ENCODE peak calls at places on chromosomes 5 and 9, in four cellular contexts. One of them, this sample, is unnamed.

GRCh38 chr9:8679405-8679951 is 879.9 kb upstream of the DMAC1 start:
- DNase-seq in neural crest cell: no peak
- DNase-seq in fibroblast of the aortic adventitia: peak
- DNase-seq in GM06990: no peak
- DNase-seq in this sample: no peak

GRCh38 chr9:133725886-133726285 is 12.3 kb downstream of the SARDH start:
- DNase-seq in neural crest cell: no peak
- DNase-seq in fibroblast of the aortic adventitia: no peak
- DNase-seq in GM06990: no peak
- DNase-seq in this sample: no peak

GRCh38 chr9:72315510-72316287 is 49.3 kb downstream of the ZFAND5 start:
- DNase-seq in neural crest cell: no peak
- DNase-seq in fibroblast of the aortic adventitia: peak
- DNase-seq in GM06990: no peak
- DNase-seq in this sample: no peak

GRCh38 chr9:111237447-111237846 is 92.6 kb downstream of the OR2K2 start:
- DNase-seq in neural crest cell: no peak
- DNase-seq in fibroblast of the aortic adventitia: no peak
- DNase-seq in GM06990: peak
- DNase-seq in this sample: no peak

GRCh38 chr5:65190328-65191053 is 291.2 kb downstream of the ADAMTS6 start:
- DNase-seq in neural crest cell: no peak
- DNase-seq in fibroblast of the aortic adventitia: peak
- DNase-seq in GM06990: peak
- DNase-seq in this sample: peak

GRCh38 chr9:37410969-37411785 is 11.3 kb upstream of the GRHPR start:
- DNase-seq in neural crest cell: no peak
- DNase-seq in fibroblast of the aortic adventitia: peak
- DNase-seq in GM06990: peak
- DNase-seq in this sample: peak

GRCh38 chr9:135075234-135076142 is 12.0 kb upstream of the OLFM1 start:
- DNase-seq in neural crest cell: no peak
- DNase-seq in fibroblast of the aortic adventitia: peak
- DNase-seq in GM06990: no peak
- DNase-seq in this sample: no peak

GRCh38 chr5:102858808-102859207 is 103.7 kb downstream of the PAM start:
- DNase-seq in neural crest cell: no peak
- DNase-seq in fibroblast of the aortic adventitia: peak
- DNase-seq in GM06990: no peak
- DNase-seq in this sample: no peak

GRCh38 chr5:56480305-56481146 is 247.4 kb upstream of the ANKRD55 start:
- DNase-seq in neural crest cell: peak
- DNase-seq in fibroblast of the aortic adventitia: peak
- DNase-seq in GM06990: peak
- DNase-seq in this sample: peak

GRCh38 chr5:100464418-100464817 is 70.8 kb upstream of the FAM174A start:
- DNase-seq in neural crest cell: no peak
- DNase-seq in fibroblast of the aortic adventitia: peak
- DNase-seq in GM06990: no peak
- DNase-seq in this sample: no peak

GRCh38 chr5:59799668-59800374 is 93.7 kb downstream of the PDE4D start:
- DNase-seq in neural crest cell: peak
- DNase-seq in fibroblast of the aortic adventitia: peak
- DNase-seq in GM06990: no peak
- DNase-seq in this sample: no peak

GRCh38 chr5:142961435-142962171 is 191.4 kb downstream of the ARHGAP26 start:
- DNase-seq in neural crest cell: no peak
- DNase-seq in fibroblast of the aortic adventitia: no peak
- DNase-seq in GM06990: no peak
- DNase-seq in this sample: no peak

GRCh38 chr5:92641031-92641962 is 939.7 kb downstream of the NR2F1-AS1 start:
- DNase-seq in neural crest cell: no peak
- DNase-seq in fibroblast of the aortic adventitia: peak
- DNase-seq in GM06990: no peak
- DNase-seq in this sample: no peak

GRCh38 chr5:14297697-14298096 is 154.6 kb downstream of the TRIO start:
- DNase-seq in neural crest cell: no peak
- DNase-seq in fibroblast of the aortic adventitia: no peak
- DNase-seq in GM06990: no peak
- DNase-seq in this sample: no peak

GRCh38 chr5:32531885-32532520 is 53.4 kb upstream of the SUB1 start:
- DNase-seq in neural crest cell: no peak
- DNase-seq in fibroblast of the aortic adventitia: peak
- DNase-seq in GM06990: peak
- DNase-seq in this sample: no peak

GRCh38 chr5:53027913-53028312 is 38.8 kb downstream of the ITGA2 start:
- DNase-seq in neural crest cell: no peak
- DNase-seq in fibroblast of the aortic adventitia: peak
- DNase-seq in GM06990: no peak
- DNase-seq in this sample: no peak

GRCh38 chr5:57383093-57383861 is 99.3 kb downstream of the ACTBL2 start:
- DNase-seq in neural crest cell: no peak
- DNase-seq in fibroblast of the aortic adventitia: peak
- DNase-seq in GM06990: no peak
- DNase-seq in this sample: no peak

GRCh38 chr5:84791153-84791552 is 406.5 kb upstream of the EDIL3 start:
- DNase-seq in neural crest cell: no peak
- DNase-seq in fibroblast of the aortic adventitia: no peak
- DNase-seq in GM06990: no peak
- DNase-seq in this sample: no peak

GRCh38 chr9:123828449-123828848 is 101.5 kb downstream of the DENND1A start:
- DNase-seq in neural crest cell: no peak
- DNase-seq in fibroblast of the aortic adventitia: no peak
- DNase-seq in GM06990: no peak
- DNase-seq in this sample: no peak

GRCh38 chr5:126847318-126848221 is 70.6 kb downstream of the LMNB1 start:
- DNase-seq in neural crest cell: no peak
- DNase-seq in fibroblast of the aortic adventitia: peak
- DNase-seq in GM06990: no peak
- DNase-seq in this sample: no peak

GRCh38 chr9:112489876-112490661 is 3.4 kb downstream of the KIAA1958 start:
- DNase-seq in neural crest cell: no peak
- DNase-seq in fibroblast of the aortic adventitia: no peak
- DNase-seq in GM06990: no peak
- DNase-seq in this sample: no peak

GRCh38 chr5:1765880-1766235 is 33.8 kb downstream of the MRPL36 start:
- DNase-seq in neural crest cell: no peak
- DNase-seq in fibroblast of the aortic adventitia: no peak
- DNase-seq in GM06990: no peak
- DNase-seq in this sample: no peak

GRCh38 chr9:84445737-84446136 is 105.2 kb upstream of the SLC28A3 start:
- DNase-seq in neural crest cell: no peak
- DNase-seq in fibroblast of the aortic adventitia: no peak
- DNase-seq in GM06990: no peak
- DNase-seq in this sample: no peak

GRCh38 chr9:79220246-79220645 is 351.5 kb upstream of the TLE4 start:
- DNase-seq in neural crest cell: no peak
- DNase-seq in fibroblast of the aortic adventitia: no peak
- DNase-seq in GM06990: no peak
- DNase-seq in this sample: no peak

GRCh38 chr5:157160001-157160400 is 6.1 kb downstream of the GARIN3 start:
- DNase-seq in neural crest cell: no peak
- DNase-seq in fibroblast of the aortic adventitia: no peak
- DNase-seq in GM06990: no peak
- DNase-seq in this sample: no peak

GRCh38 chr9:19985081-19985480 is 196.2 kb upstream of the SLC24A2 start:
- DNase-seq in neural crest cell: no peak
- DNase-seq in fibroblast of the aortic adventitia: no peak
- DNase-seq in GM06990: no peak
- DNase-seq in this sample: no peak

GRCh38 chr5:84578226-84578625 is 193.5 kb upstream of the EDIL3 start:
- DNase-seq in neural crest cell: no peak
- DNase-seq in fibroblast of the aortic adventitia: no peak
- DNase-seq in GM06990: no peak
- DNase-seq in this sample: no peak

GRCh38 chr5:135139397-135140134 is 105.5 kb upstream of the PITX1 start:
- DNase-seq in neural crest cell: no peak
- DNase-seq in fibroblast of the aortic adventitia: peak
- DNase-seq in GM06990: no peak
- DNase-seq in this sample: no peak

GRCh38 chr9:110047955-110048472 is 159.9 kb downstream of the C9orf152 start:
- DNase-seq in neural crest cell: peak
- DNase-seq in fibroblast of the aortic adventitia: no peak
- DNase-seq in GM06990: no peak
- DNase-seq in this sample: peak

GRCh38 chr5:159419567-159419966 is 89.3 kb upstream of the IL12B start:
- DNase-seq in neural crest cell: no peak
- DNase-seq in fibroblast of the aortic adventitia: no peak
- DNase-seq in GM06990: no peak
- DNase-seq in this sample: no peak

GRCh38 chr5:40464461-40464860 is 215.3 kb upstream of the PTGER4 start:
- DNase-seq in neural crest cell: no peak
- DNase-seq in fibroblast of the aortic adventitia: peak
- DNase-seq in GM06990: no peak
- DNase-seq in this sample: no peak

GRCh38 chr9:129894106-129894823 is 59.0 kb downstream of the USP20 start:
- DNase-seq in neural crest cell: no peak
- DNase-seq in fibroblast of the aortic adventitia: no peak
- DNase-seq in GM06990: no peak
- DNase-seq in this sample: no peak

GRCh38 chr9:129278391-129279237 is 100.6 kb upstream of the IER5L start:
- DNase-seq in neural crest cell: no peak
- DNase-seq in fibroblast of the aortic adventitia: no peak
- DNase-seq in GM06990: no peak
- DNase-seq in this sample: no peak

GRCh38 chr9:137550958-137551655 is 572 bp upstream of the MRPL41 start:
- DNase-seq in neural crest cell: no peak
- DNase-seq in fibroblast of the aortic adventitia: peak
- DNase-seq in GM06990: peak
- DNase-seq in this sample: no peak
- TF ChIP-seq CTCF in neural crest cell: peak
- TF ChIP-seq CTCF in fibroblast of the aortic adventitia: peak
- TF ChIP-seq CTCF in GM06990: peak
- TF ChIP-seq CTCF in this sample: peak

GRCh38 chr9:15253197-15253596 is 53.8 kb downstream of the TTC39B start:
- DNase-seq in neural crest cell: no peak
- DNase-seq in fibroblast of the aortic adventitia: peak
- DNase-seq in GM06990: no peak
- DNase-seq in this sample: no peak

GRCh38 chr9:15250013-15250412 is 57.0 kb downstream of the TTC39B start:
- DNase-seq in neural crest cell: no peak
- DNase-seq in fibroblast of the aortic adventitia: no peak
- DNase-seq in GM06990: no peak
- DNase-seq in this sample: no peak

GRCh38 chr9:15249042-15249818 is 57.8 kb downstream of the TTC39B start:
- DNase-seq in neural crest cell: no peak
- DNase-seq in fibroblast of the aortic adventitia: peak
- DNase-seq in GM06990: no peak
- DNase-seq in this sample: no peak

GRCh38 chr9:15248596-15248995 is 58.4 kb downstream of the TTC39B start:
- DNase-seq in neural crest cell: no peak
- DNase-seq in fibroblast of the aortic adventitia: no peak
- DNase-seq in GM06990: no peak
- DNase-seq in this sample: no peak

GRCh38 chr9:15253786-15254185 is 53.2 kb downstream of the TTC39B start:
- DNase-seq in neural crest cell: no peak
- DNase-seq in fibroblast of the aortic adventitia: no peak
- DNase-seq in GM06990: no peak
- DNase-seq in this sample: no peak
- TF ChIP-seq CTCF in neural crest cell: no peak
- TF ChIP-seq CTCF in fibroblast of the aortic adventitia: no peak
- TF ChIP-seq CTCF in GM06990: no peak
- TF ChIP-seq CTCF in this sample: no peak

GRCh38 chr9:117044241-117044640 is 357.1 kb downstream of the TRIM32 start:
- DNase-seq in neural crest cell: no peak
- DNase-seq in fibroblast of the aortic adventitia: no peak
- DNase-seq in GM06990: no peak
- DNase-seq in this sample: no peak

GRCh38 chr9:117043159-117043558 is 356.1 kb downstream of the TRIM32 start:
- DNase-seq in neural crest cell: no peak
- DNase-seq in fibroblast of the aortic adventitia: no peak
- DNase-seq in GM06990: no peak
- DNase-seq in this sample: no peak

GRCh38 chr9:117046666-117047327 is 359.7 kb downstream of the TRIM32 start:
- DNase-seq in neural crest cell: no peak
- DNase-seq in fibroblast of the aortic adventitia: no peak
- DNase-seq in GM06990: peak
- DNase-seq in this sample: peak
- TF ChIP-seq CTCF in neural crest cell: peak
- TF ChIP-seq CTCF in fibroblast of the aortic adventitia: no peak
- TF ChIP-seq CTCF in GM06990: peak
- TF ChIP-seq CTCF in this sample: no peak

GRCh38 chr9:132631685-132632084 is 38.1 kb downstream of the DDX31 start:
- DNase-seq in neural crest cell: no peak
- DNase-seq in fibroblast of the aortic adventitia: peak
- DNase-seq in GM06990: no peak
- DNase-seq in this sample: no peak

GRCh38 chr9:132630811-132631210 is 39.0 kb downstream of the DDX31 start:
- DNase-seq in neural crest cell: no peak
- DNase-seq in fibroblast of the aortic adventitia: no peak
- DNase-seq in GM06990: no peak
- DNase-seq in this sample: no peak

GRCh38 chr9:132630116-132630515 is 39.7 kb downstream of the DDX31 start:
- DNase-seq in neural crest cell: no peak
- DNase-seq in fibroblast of the aortic adventitia: no peak
- DNase-seq in GM06990: no peak
- DNase-seq in this sample: no peak

GRCh38 chr9:132632426-132632825 is 37.4 kb downstream of the DDX31 start:
- DNase-seq in neural crest cell: no peak
- DNase-seq in fibroblast of the aortic adventitia: no peak
- DNase-seq in GM06990: no peak
- DNase-seq in this sample: no peak

DNA sequence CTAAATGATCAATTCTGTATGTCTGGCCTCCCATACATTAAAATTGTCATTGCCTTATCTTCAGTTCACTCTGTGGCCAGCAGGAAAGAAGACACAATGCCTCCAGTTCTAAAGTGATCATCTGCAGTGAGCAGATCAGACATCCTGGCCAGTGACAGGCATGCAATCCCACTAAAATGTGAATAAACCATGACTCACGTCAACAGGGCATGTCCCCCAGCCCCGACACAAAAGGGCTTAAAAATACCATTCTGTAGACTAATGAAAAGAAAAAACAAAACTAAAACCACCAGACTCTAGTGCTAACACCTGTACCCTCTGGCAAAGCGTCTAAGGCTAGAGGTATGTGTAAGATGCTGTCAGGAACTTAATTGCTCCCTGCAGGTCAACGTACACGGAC is 38.5 kb downstream of the DDX31 start:
- DNase-seq in neural crest cell: no peak
- DNase-seq in fibroblast of the aortic adventitia: peak
- DNase-seq in GM06990: no peak
- DNase-seq in this sample: no peak
- TF ChIP-seq CTCF in neural crest cell: no peak
- TF ChIP-seq CTCF in fibroblast of the aortic adventitia: no peak
- TF ChIP-seq CTCF in GM06990: no peak
- TF ChIP-seq CTCF in this sample: no peak

GRCh38 chr5:155459889-155460500 is 446.4 kb downstream of the KIF4B start:
- DNase-seq in neural crest cell: no peak
- DNase-seq in fibroblast of the aortic adventitia: no peak
- DNase-seq in GM06990: no peak
- DNase-seq in this sample: no peak
- TF ChIP-seq CTCF in neural crest cell: no peak
- TF ChIP-seq CTCF in fibroblast of the aortic adventitia: no peak
- TF ChIP-seq CTCF in GM06990: no peak
- TF ChIP-seq CTCF in this sample: no peak

This sample was measured in GM20000.